ENCODE peak calls at places on chromosomes 3 and 15, in nine cellular contexts. S, U, B, D, R, H, L, Z and Y are unnamed samples.
A peak's percentile ranks its signal among the peaks of the same experiment; 100 is the strongest.

GRCh38 chr3:44482721-44483120 is 5.3 kb upstream of the ZNF445 start:
- DNase-seq in B (no peak), D (no peak), R (no peak), Z (no peak), H (peak; percentile 3), U (no peak), L (no peak), S (no peak), Y (no peak)

GRCh38 chr3:163056874-163057497 is 1560.4 kb downstream of the OTOL1 start:
- DNase-seq in D (no peak), U (peak; percentile 44), Z (no peak), R (peak; percentile 19), B (peak; percentile 80), S (no peak), L (peak; percentile 45), H (peak; percentile 65), Y (peak; percentile 36)

GRCh38 chr3:185979721-185980121 is 41.9 kb upstream of the TRA2B start:
- DNase-seq in B (no peak), U (no peak), L (no peak), D (no peak), S (no peak), H (peak; percentile 50), R (no peak), Z (no peak), Y (no peak)

GRCh38 chr3:30996467-30996866 is 102.0 kb upstream of the GADL1 start:
- DNase-seq in R (no peak), U (no peak), D (no peak), B (no peak), Z (no peak), H (no peak), S (no peak), L (no peak), Y (no peak)

GRCh38 chr3:162719684-162720341 is 1223.2 kb downstream of the OTOL1 start:
- DNase-seq in B (peak; percentile 38), L (peak; percentile 8), S (no peak), R (peak; percentile 97), U (no peak), H (peak; percentile 88), D (no peak), Z (no peak), Y (peak; percentile 89)

GRCh38 chr15:61099030-61099800 is 129.9 kb downstream of the RORA start:
- DNase-seq in R (peak; percentile 35), H (no peak), L (no peak), U (no peak), B (no peak), Z (no peak), D (no peak), S (no peak), Y (peak; percentile 59)

GRCh38 chr3:16399473-16399872 is 114.0 kb downstream of the RFTN1 start:
- DNase-seq in Z (no peak), R (peak; percentile 95), D (peak; percentile 51), H (peak; percentile 81), L (peak; percentile 50), U (peak; percentile 31), B (peak; percentile 2), S (no peak), Y (peak; percentile 45)

GRCh38 chr15:90432253-90432652 is 44.2 kb downstream of the IQGAP1 start:
- DNase-seq in R (no peak), H (no peak), D (no peak), Z (no peak), S (no peak), B (no peak), L (no peak), U (no peak), Y (no peak)

GRCh38 chr3:152574461-152575079 is 260.4 kb upstream of the P2RY1 start:
- DNase-seq in U (peak; percentile 37), S (no peak), L (peak; percentile 56), H (peak; percentile 86), R (peak; percentile 51), B (peak; percentile 60), Z (peak; percentile 19), D (peak; percentile 62), Y (peak; percentile 57)

GRCh38 chr3:194007598-194008337 is 128.2 kb upstream of the HES1 start:
- DNase-seq in S (no peak), D (no peak), L (no peak), R (no peak), U (no peak), H (no peak), B (no peak), Z (no peak), Y (no peak)

GRCh38 chr15:77838061-77838460 is 205.3 kb upstream of the LINGO1 start:
- DNase-seq in R (no peak), Z (no peak), S (peak; percentile 17), D (no peak), U (no peak), L (no peak), B (no peak), H (no peak), Y (peak; percentile 22)

DNA sequence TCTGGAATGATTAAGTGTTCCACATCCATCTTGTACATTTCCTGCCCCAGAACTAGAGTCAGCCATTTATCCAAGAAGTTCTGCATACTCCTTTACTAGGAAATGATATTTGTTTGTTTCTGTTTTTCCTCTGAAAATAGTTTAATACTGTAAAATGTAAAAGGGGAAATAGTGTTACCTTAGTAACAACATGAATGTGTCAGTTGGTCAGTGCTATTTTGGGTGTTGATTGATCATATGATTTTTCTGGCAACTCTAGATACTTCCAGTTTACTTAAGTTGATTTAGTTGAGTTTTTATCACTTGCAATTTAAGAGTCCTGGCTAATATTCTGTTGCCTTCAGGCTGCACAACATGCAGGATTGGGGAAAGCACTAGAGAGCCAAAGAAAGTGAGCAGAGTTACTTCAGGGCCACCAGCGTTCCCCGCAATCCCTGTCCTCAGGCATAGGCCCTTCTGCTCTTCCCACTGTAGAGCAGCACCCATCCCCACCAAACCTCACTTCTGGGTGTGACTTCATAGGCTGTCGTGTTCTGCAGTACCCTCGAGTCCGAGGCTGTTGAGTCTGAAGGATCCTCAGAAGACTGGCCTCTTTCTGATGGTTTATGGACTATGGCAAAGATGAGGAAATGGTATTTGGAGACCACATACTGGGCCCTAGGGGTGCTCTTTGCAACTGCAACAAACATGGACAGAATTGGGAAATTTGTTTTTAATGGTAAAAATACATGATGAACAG is 69.0 kb downstream of the CHD2 start:
- DNase-seq in L (no peak), S (no peak), D (no peak), H (peak; percentile 24), R (no peak), B (no peak), Z (no peak), U (no peak), Y (no peak)
- TF ChIP-seq CTCF in L (no peak), S (no peak), D (no peak), H (peak; percentile 23), R (no peak), B (no peak), Z (no peak), U (no peak), Y (peak; percentile 27)

GRCh38 chr3:75136100-75136897 is 521.8 kb upstream of the CNTN3 start:
- DNase-seq in B (peak; percentile 72), D (no peak), H (no peak), L (no peak), R (no peak), S (no peak), Z (no peak), U (no peak), Y (no peak)

GRCh38 chr3:75138345-75138744 is 523.9 kb upstream of the CNTN3 start:
- DNase-seq in H (no peak), L (no peak), U (no peak), S (no peak), D (no peak), R (no peak), Z (no peak), B (no peak), Y (no peak)

GRCh38 chr3:75144396-75144795 is 519.7 kb upstream of the FRG2C start:
- DNase-seq in H (no peak), B (peak; percentile 21), U (no peak), S (no peak), D (no peak), R (no peak), L (no peak), Z (no peak), Y (no peak)

DNA sequence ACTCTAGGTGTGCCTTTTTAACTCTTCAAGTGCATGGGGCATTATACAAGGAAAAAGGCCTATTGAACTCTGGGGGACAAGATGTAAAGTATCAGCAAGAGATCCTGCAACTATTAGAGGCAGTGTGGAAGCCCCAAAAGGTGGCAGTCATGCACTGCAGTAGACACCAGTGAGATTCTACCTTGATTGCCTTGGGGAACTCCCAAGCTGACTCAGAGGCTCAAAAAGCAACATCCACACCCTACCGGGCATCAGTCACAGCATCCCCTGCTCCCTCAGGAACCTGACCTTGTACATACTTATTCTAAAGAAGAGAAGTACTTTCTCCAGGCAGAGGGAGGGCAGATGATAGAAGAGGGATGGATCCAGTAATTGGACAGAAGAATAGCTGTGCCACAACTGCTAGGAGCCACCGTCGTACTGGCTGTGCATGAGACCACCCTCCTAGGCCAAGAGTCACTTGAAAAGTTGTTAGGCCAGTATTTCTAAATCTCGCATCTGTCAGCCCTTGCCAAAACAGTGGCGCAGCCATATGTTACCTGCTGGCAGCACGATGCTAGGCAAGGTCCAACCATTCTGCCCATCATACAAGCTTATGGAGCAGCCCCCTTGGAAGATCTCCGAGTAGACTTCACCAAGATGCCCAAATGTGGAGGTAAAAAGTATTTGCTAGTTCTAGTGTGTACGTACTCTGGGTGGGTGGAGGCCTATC is 523.1 kb upstream of the FRG2C start:
- DNase-seq in U (no peak), Z (no peak), S (no peak), B (peak; percentile 60), L (no peak), D (no peak), H (no peak), R (no peak), Y (no peak)
- TF ChIP-seq CTCF in U (no peak), Z (no peak), S (no peak), B (no peak), L (no peak), D (no peak), H (no peak), R (no peak), Y (no peak)

GRCh38 chr3:8320711-8321458 is 180.7 kb upstream of the LMCD1 start:
- DNase-seq in U (no peak), L (no peak), B (no peak), H (no peak), S (no peak), R (no peak), D (no peak), Z (no peak), Y (no peak)

GRCh38 chr3:8327739-8328138 is 173.9 kb upstream of the LMCD1 start:
- DNase-seq in B (no peak), H (no peak), L (no peak), Z (no peak), S (no peak), R (no peak), U (no peak), D (no peak), Y (no peak)

GRCh38 chr3:8328971-8329370 is 172.7 kb upstream of the LMCD1 start:
- DNase-seq in R (no peak), Z (peak; percentile 46), L (no peak), B (no peak), D (no peak), S (no peak), U (no peak), H (no peak), Y (peak; percentile 28)

GRCh38 chr3:8325306-8325705 is 176.3 kb upstream of the LMCD1 start:
- DNase-seq in D (no peak), S (no peak), L (no peak), R (no peak), B (no peak), H (peak; percentile 22), U (no peak), Z (no peak), Y (no peak)

GRCh38 chr3:8324727-8325126 is 176.9 kb upstream of the LMCD1 start:
- DNase-seq in S (no peak), U (peak; percentile 60), L (peak; percentile 55), D (peak; percentile 16), H (peak; percentile 64), B (peak; percentile 62), Z (peak; percentile 63), R (peak; percentile 27), Y (no peak)
- TF ChIP-seq CTCF in S (no peak), U (peak; percentile 53), L (peak; percentile 78), D (peak; percentile 15), H (peak; percentile 73), B (no peak), Z (peak; percentile 67), R (peak; percentile 48), Y (peak; percentile 59)

GRCh38 chr3:195265363-195265976 is 5.5 kb downstream of the XXYLT1 start:
- DNase-seq in R (no peak), H (no peak), D (no peak), B (no peak), Z (no peak), S (no peak), U (no peak), L (no peak), Y (no peak)
- TF ChIP-seq CTCF in R (no peak), H (no peak), D (no peak), B (no peak), Z (no peak), S (no peak), U (no peak), L (no peak), Y (no peak)